ENCODE peak calls at places on chromosomes 6 and 20, in nine cellular contexts. V is AG04449, O is lower lobe of right lung, M is suprapubic skin, S is uterus, G is fibroblast of lung, I is astrocyte of the spinal cord, W is progenitor cell of endocrine pancreas, C is chondrocyte. K is an unnamed sample.
A peak's percentile ranks its signal among the peaks of the same experiment; 100 is the strongest.

GRCh38 chr6:119280586-119281163 is 68.9 kb downstream of the MAN1A1 start:
- DNase-seq in V (no peak), C (no peak), G (peak; percentile 36), O (no peak), S (no peak), M (no peak), W (no peak), I (peak; percentile 19), K (no peak)

GRCh38 chr6:144478487-144478886 is 193.4 kb downstream of the UTRN start:
- DNase-seq in S (no peak), M (no peak), V (no peak), W (no peak), I (no peak), G (no peak), C (no peak), O (no peak), K (peak; percentile 55)

GRCh38 chr20:20744170-20744725 is 31.8 kb upstream of the RALGAPA2 start:
- DNase-seq in V (no peak), M (no peak), I (no peak), W (no peak), S (peak; percentile 31), O (no peak), G (no peak), C (no peak), K (no peak)

GRCh38 chr20:23245553-23246128 is 105.0 kb upstream of the NXT1 start:
- DNase-seq in S (no peak), W (peak; percentile 22), V (no peak), G (peak; percentile 38), M (peak; percentile 79), I (peak; percentile 40), C (no peak), O (peak; percentile 79), K (peak; percentile 53)

GRCh38 chr6:29938746-29939508 is 3.4 kb upstream of the HLA-A start:
- DNase-seq in S (no peak), G (no peak), W (no peak), V (no peak), I (no peak), O (no peak), C (no peak), M (no peak), K (no peak)

GRCh38 chr6:11363881-11364576 is 131.6 kb upstream of the NEDD9 start:
- DNase-seq in M (no peak), W (no peak), O (no peak), G (no peak), V (no peak), I (no peak), C (no peak), S (no peak), K (no peak)

GRCh38 chr6:77607004-77607403 is 45.8 kb upstream of the MEI4 start:
- DNase-seq in S (no peak), V (no peak), M (no peak), G (no peak), W (no peak), O (no peak), C (no peak), I (no peak), K (no peak)

GRCh38 chr20:13349240-13349604 is 128.1 kb downstream of the ISM1 start:
- DNase-seq in M (no peak), V (no peak), S (no peak), I (no peak), C (no peak), O (no peak), G (no peak), W (no peak), K (no peak)

GRCh38 chr6:157022022-157022740 is 245.0 kb downstream of the ARID1B start:
- DNase-seq in V (peak; percentile 72), G (peak; percentile 91), C (peak; percentile 93), W (peak; percentile 69), S (peak; percentile 90), I (peak; percentile 92), O (peak; percentile 91), M (peak; percentile 95), K (peak; percentile 94)

GRCh38 chr20:25573288-25574251 is 11.8 kb downstream of the NINL start:
- DNase-seq in S (no peak), G (peak; percentile 80), V (no peak), I (peak; percentile 88), O (no peak), C (no peak), M (no peak), W (no peak), K (no peak)

GRCh38 chr6:3769610-3770009 is 18.1 kb upstream of the PXDC1 start:
- DNase-seq in S (no peak), O (no peak), G (peak; percentile 42), V (no peak), I (no peak), C (no peak), M (no peak), W (no peak), K (no peak)

GRCh38 chr6:133184798-133185380 is 56.3 kb upstream of the EYA4 start:
- DNase-seq in G (peak; percentile 23), M (no peak), W (no peak), V (peak; percentile 3), O (no peak), I (peak; percentile 41), S (no peak), C (no peak), K (no peak)

GRCh38 chr6:37123957-37124729 is 45.8 kb upstream of the PIM1 start:
- DNase-seq in S (no peak), O (no peak), V (no peak), M (no peak), C (no peak), G (no peak), W (no peak), I (no peak), K (no peak)
- TF ChIP-seq CTCF in S (no peak), O (no peak), V (no peak), M (no peak), C (no peak), G (peak; percentile 2), W (no peak), I (no peak), K (no peak)

DNA sequence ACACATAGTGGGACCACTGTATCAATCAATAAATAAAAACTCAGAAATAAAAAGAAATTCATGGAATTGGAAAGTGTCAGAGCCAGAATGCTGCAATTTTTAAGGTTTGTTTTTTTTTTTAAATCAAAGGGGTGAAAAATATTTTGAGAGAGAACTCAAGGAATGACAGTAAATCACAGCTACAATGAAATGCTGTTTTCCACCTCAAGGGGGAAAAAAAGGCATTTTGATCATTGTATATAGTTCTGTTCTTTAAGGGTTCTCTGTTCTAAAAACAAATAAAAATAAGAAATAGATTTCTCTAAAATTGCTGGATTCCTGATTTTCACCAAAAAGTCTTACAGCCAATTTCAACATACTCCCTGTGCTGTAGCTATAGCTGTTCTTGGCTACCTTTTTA is 24.5 kb downstream of the FAXC start:
- DNase-seq in W (no peak), I (no peak), V (no peak), O (no peak), C (no peak), M (no peak), G (no peak), S (no peak), K (no peak)
- TF ChIP-seq CTCF in W (peak; percentile 17), I (no peak), V (no peak), O (no peak), C (peak; percentile 22), M (no peak), G (no peak), S (no peak), K (no peak)

GRCh38 chr6:139134817-139135577 is at the start of gene HECA:
- DNase-seq in M (peak; percentile 99), G (peak; percentile 93), S (peak; percentile 97), W (peak; percentile 97), C (peak; percentile 97), V (peak; percentile 62), O (peak; percentile 99), I (peak; percentile 95), K (peak; percentile 99)

GRCh38 chr6:139133733-139134360 is 1.0 kb upstream of the HECA start:
- DNase-seq in I (no peak), C (no peak), V (no peak), O (no peak), S (no peak), G (no peak), W (no peak), M (no peak), K (no peak)

GRCh38 chr6:139131736-139132285 is 3.1 kb upstream of the HECA start:
- DNase-seq in G (no peak), V (no peak), I (no peak), O (no peak), W (no peak), M (no peak), S (no peak), C (no peak), K (no peak)

GRCh38 chr6:139135578-139136545 is 982 bp downstream of the HECA start:
- DNase-seq in M (peak; percentile 86), O (peak; percentile 87), I (peak; percentile 47), W (peak; percentile 30), S (peak; percentile 52), V (no peak), G (no peak), C (no peak), K (peak; percentile 61)

DNA sequence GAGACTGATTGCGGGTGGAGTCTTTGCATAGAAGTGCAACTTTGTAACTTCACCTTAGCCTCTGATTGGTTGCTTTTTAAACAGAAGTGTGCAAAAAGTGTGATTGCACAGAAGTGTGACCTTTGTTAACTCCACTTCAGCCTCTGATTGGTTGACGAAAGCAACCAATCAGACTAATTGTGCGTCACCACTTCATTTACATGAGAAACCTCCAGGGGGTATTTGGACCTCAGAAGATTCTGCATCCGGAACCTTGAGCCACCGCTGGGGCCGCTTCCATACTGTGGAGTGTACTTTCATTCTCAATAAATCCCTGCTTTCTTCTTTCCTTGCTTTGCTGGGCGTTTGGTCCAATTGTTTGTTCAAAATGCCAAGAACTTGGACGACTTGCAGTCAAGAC is 1.6 kb upstream of the HECA start:
- DNase-seq in G (no peak), S (peak; percentile 28), W (no peak), M (no peak), I (no peak), C (no peak), O (no peak), V (no peak), K (peak; percentile 51)
- TF ChIP-seq CTCF in G (no peak), S (no peak), W (no peak), M (no peak), I (no peak), C (no peak), O (no peak), V (no peak), K (no peak)

DNA sequence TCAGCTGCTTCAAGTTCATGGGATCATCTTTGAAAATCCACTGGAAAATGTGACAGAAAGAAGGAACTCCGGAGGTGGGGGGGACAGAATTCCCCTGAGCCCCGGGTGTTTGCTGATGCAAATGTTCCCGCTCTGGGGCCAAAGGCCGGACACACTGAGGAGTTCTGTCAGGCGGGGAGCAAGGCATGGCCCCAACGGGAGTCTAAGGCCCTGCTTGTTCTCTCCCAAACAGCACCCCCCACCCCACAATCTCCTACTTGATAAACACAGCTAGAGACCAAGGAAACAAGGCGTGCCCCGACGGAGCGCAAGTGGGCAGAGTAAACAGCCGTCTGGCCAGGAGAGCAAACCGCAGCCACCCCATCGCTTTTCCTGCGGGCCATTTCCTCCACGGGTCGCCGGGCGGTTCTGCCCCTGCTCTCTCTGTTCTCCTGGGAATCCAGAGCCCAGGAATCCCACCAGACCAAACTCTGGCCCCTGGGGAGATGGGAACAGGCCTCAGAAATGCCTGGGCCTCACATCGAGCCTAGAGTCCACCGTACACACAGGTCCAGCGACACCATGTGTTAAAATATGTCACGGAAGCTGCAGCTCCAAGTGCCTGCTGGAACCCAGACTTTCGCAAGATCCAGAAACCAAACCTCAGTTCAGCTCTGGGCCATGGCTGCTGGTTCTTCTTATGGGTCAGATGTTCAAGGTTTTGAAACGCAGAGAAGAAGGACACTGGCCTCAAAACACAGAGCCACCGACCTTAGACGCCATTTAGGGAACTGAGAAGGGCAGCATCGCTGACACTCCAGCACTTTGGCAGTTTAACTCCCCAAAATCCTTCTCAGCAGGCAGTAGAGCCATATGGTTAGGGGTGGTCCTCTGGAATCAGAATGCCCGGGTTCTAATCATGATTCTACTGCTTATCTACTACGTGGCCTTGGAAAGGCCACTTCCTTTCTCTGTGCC is 104.2 kb downstream of the PREX1 start:
- DNase-seq in S (peak; percentile 30), V (no peak), I (peak; percentile 72), M (no peak), W (no peak), C (peak; percentile 32), O (peak; percentile 75), G (no peak), K (peak; percentile 62)
- TF ChIP-seq CTCF in S (no peak), V (no peak), I (no peak), M (no peak), W (no peak), C (peak; percentile 70), O (peak; percentile 16), G (peak; percentile 8), K (no peak)

K was measured in testis.